ENCODE peak calls at places on chromosomes 16 and 17, in six cellular contexts. One of them, this sample, is unnamed. For H3K79me1, the result is how much of the 10 kb centered on the place peaks cover.

GRCh38 chr17:65058615-65059014 is 2.1 kb upstream of the GNA13 start:
- DNase-seq in H1: no peak
- DNase-seq in mesenchymal stem cell: no peak
- DNase-seq in IMR-90: no peak
- DNase-seq in H9: no peak
- DNase-seq in trophoblast cell: peak
- DNase-seq in this sample: no peak

GRCh38 chr16:85573696-85574641 is 39.2 kb upstream of the GSE1 start:
- DNase-seq in H1: no peak
- DNase-seq in mesenchymal stem cell: peak
- DNase-seq in IMR-90: peak
- DNase-seq in H9: no peak
- DNase-seq in trophoblast cell: peak
- DNase-seq in this sample: no peak

GRCh38 chr16:75272097-75272548 is 20.7 kb upstream of the BCAR1 start:
- DNase-seq in H1: no peak
- DNase-seq in mesenchymal stem cell: peak
- DNase-seq in IMR-90: no peak
- DNase-seq in H9: no peak
- DNase-seq in trophoblast cell: peak
- DNase-seq in this sample: no peak

GRCh38 chr17:49382556-49382955 is 20.5 kb upstream of the ZNF652 start:
- DNase-seq in H1: no peak
- DNase-seq in mesenchymal stem cell: no peak
- DNase-seq in IMR-90: no peak
- DNase-seq in H9: no peak
- DNase-seq in trophoblast cell: no peak
- DNase-seq in this sample: no peak

GRCh38 chr16:7521834-7522233 is 189.2 kb downstream of the RBFOX1 start:
- DNase-seq in H1: no peak
- DNase-seq in mesenchymal stem cell: no peak
- DNase-seq in IMR-90: no peak
- DNase-seq in H9: no peak
- DNase-seq in trophoblast cell: no peak
- DNase-seq in this sample: no peak

GRCh38 chr16:50731130-50731988 is 10.5 kb upstream of the CYLD start:
- DNase-seq in H1: no peak
- DNase-seq in mesenchymal stem cell: no peak
- DNase-seq in IMR-90: no peak
- DNase-seq in H9: no peak
- DNase-seq in trophoblast cell: no peak
- DNase-seq in this sample: no peak

GRCh38 chr16:57648590-57649442 is 19.3 kb upstream of the ADGRG3 start:
- DNase-seq in H1: peak
- DNase-seq in mesenchymal stem cell: peak
- DNase-seq in IMR-90: peak
- DNase-seq in H9: peak
- DNase-seq in trophoblast cell: peak
- DNase-seq in this sample: peak

GRCh38 chr16:57667526-57668258 is 414 bp upstream of the ADGRG3 start:
- DNase-seq in H1: no peak
- DNase-seq in mesenchymal stem cell: peak
- DNase-seq in IMR-90: peak
- DNase-seq in H9: peak
- DNase-seq in trophoblast cell: peak
- DNase-seq in this sample: no peak

GRCh38 chr17:41967141-41967920 is 736 bp downstream of the CNP start:
- DNase-seq in H1: no peak
- DNase-seq in mesenchymal stem cell: no peak
- DNase-seq in IMR-90: no peak
- DNase-seq in H9: no peak
- DNase-seq in trophoblast cell: no peak
- DNase-seq in this sample: no peak

GRCh38 chr17:15782809-15783208 is 50.7 kb downstream of the TBC1D26 start:
- DNase-seq in H1: no peak
- DNase-seq in mesenchymal stem cell: no peak
- DNase-seq in IMR-90: no peak
- DNase-seq in H9: no peak
- DNase-seq in trophoblast cell: no peak
- DNase-seq in this sample: no peak

GRCh38 chr17:78781339-78782304 is at the start of gene CYTH1:
- DNase-seq in H1: no peak
- DNase-seq in mesenchymal stem cell: peak
- DNase-seq in IMR-90: no peak
- DNase-seq in H9: peak
- DNase-seq in trophoblast cell: no peak
- DNase-seq in this sample: peak

GRCh38 chr17:49850772-49851386 is 3.0 kb upstream of the TAC4 start:
- DNase-seq in H1: no peak
- DNase-seq in mesenchymal stem cell: no peak
- DNase-seq in IMR-90: no peak
- DNase-seq in H9: peak
- DNase-seq in trophoblast cell: no peak
- DNase-seq in this sample: no peak

GRCh38 chr16:22229881-22230280 is 23.8 kb downstream of the EEF2K start:
- DNase-seq in H1: no peak
- DNase-seq in mesenchymal stem cell: no peak
- DNase-seq in IMR-90: no peak
- DNase-seq in H9: no peak
- DNase-seq in trophoblast cell: no peak
- DNase-seq in this sample: no peak

GRCh38 chr17:210402-210801 is 29.0 kb upstream of the DOC2B start:
- DNase-seq in H1: no peak
- DNase-seq in mesenchymal stem cell: no peak
- DNase-seq in IMR-90: no peak
- DNase-seq in H9: no peak
- DNase-seq in trophoblast cell: no peak
- DNase-seq in this sample: no peak

DNA sequence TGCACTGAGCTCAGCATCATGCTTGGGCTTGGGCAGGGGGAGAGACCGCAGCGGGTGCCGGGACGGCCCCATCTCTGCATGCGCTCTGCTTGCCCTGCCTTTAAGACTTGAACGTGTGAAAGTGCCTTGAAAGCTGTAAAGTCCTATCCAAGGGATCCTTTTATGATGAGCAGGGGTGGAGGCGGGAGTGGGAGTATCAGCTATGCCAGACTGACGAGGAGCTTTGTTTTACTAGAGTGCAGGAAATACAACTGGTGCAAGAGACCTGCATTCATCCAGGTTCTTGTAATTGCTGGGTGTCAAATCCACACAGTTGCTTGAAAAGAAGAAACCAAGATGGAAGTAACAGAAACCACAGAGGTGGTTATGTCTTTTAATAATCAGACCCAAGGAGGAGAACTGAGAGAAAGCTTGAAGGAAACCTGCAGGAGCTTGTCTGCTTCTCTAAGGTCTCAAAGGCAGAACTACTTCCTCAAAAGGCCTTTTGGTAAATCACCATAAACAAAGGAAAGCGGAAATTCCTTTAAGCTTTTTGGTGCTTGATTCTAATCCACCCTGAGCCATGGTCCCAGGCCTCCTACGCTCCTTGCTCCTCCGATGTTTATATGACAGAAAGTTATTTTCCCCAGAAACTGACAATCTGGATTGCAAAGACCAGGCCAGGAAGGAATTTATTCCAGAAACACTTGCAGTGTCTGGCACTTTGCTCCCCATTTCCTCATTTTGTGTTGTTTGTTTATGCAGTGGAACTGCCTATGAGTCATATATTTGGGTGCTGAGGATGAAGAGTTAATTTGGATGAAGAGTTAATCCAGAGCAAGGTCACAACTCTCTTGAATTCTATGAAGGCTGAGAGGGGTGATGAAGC is 51.3 kb upstream of the FBXO47 start:
- DNase-seq in H1: no peak
- DNase-seq in mesenchymal stem cell: peak
- DNase-seq in IMR-90: no peak
- DNase-seq in H9: no peak
- DNase-seq in trophoblast cell: no peak
- DNase-seq in this sample: no peak
- H3K79me1 ChIP-seq in H1: under half
- H3K79me1 ChIP-seq in mesenchymal stem cell: under half
- H3K79me1 ChIP-seq in IMR-90: under half
- H3K79me1 ChIP-seq in H9: under half
- H3K79me1 ChIP-seq in trophoblast cell: under half
- H3K79me1 ChIP-seq in this sample: under half

DNA sequence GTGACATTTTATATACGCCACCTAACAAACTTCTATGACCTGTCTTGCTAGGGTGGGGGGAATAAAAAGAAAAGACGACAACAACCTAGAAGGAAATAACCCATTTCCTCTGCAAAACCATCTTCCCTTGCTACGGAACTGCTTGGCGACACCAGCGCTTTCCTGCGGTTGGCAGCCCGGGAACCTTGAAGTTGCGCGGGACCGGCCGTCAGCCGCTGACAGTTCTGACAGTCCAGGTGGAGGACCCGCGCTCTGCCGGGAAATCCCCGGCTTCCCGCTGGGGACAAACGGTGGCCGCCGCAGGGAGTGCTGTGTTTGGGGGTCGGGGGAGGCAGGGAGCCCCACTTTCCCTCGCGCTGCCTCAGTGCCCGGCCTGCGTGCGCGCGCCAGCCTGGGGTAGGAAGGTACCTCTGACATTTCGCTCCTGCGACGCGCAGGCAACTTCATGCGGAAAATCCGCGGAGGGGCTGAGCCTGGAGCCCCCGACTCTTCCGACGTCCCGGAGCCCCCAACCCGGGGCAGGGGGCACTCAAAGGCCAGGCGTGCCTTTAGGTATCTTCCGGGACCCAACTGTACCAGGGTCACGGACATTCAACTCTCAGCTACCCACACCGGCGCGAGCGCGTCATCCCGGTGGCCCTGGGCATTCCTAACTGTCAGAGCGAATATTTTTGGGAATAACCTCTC is 516 bp downstream of the SLC16A6 start:
- DNase-seq in H1: no peak
- DNase-seq in mesenchymal stem cell: peak
- DNase-seq in IMR-90: no peak
- DNase-seq in H9: peak
- DNase-seq in trophoblast cell: no peak
- DNase-seq in this sample: no peak
- H2AFZ ChIP-seq in H1: no peak
- H2AFZ ChIP-seq in mesenchymal stem cell: peak
- H2AFZ ChIP-seq in IMR-90: peak
- H2AFZ ChIP-seq in H9: no peak
- H2AFZ ChIP-seq in trophoblast cell: peak
- H2AFZ ChIP-seq in this sample: peak

DNA sequence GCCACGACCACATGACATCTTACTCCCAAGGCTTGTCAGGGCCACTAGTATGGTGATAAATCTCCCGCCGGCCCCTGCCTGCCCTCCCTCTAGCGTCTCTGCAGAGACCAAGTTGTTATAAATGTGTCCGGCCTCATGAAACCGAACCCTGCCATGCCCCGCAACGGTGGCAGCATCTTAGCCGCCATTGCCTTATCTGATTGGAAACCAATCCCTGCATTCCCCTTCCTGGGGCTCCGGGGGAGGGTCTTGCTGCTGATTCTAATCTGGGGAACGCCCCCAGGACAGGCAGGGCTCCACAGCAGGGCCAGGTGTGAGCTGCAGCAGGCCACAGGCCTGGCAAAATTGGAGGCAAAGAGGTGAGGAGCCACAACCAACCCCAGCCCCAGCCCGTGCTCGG is 352.3 kb downstream of the C16orf95 start:
- DNase-seq in H1: no peak
- DNase-seq in mesenchymal stem cell: no peak
- DNase-seq in IMR-90: no peak
- DNase-seq in H9: no peak
- DNase-seq in trophoblast cell: no peak
- DNase-seq in this sample: no peak
- H3K4ac ChIP-seq in H1: no peak
- H3K4ac ChIP-seq in mesenchymal stem cell: no peak
- H3K4ac ChIP-seq in IMR-90: no peak
- H3K4ac ChIP-seq in H9: no peak
- H3K4ac ChIP-seq in trophoblast cell: no peak
- H3K4ac ChIP-seq in this sample: no peak

GRCh38 chr16:87956771-87957279 is 5.6 kb downstream of the BANP start:
- DNase-seq in H1: no peak
- DNase-seq in mesenchymal stem cell: peak
- DNase-seq in IMR-90: peak
- DNase-seq in H9: no peak
- DNase-seq in trophoblast cell: no peak
- DNase-seq in this sample: no peak

GRCh38 chr16:87956169-87956770 is 5.0 kb downstream of the BANP start:
- DNase-seq in H1: no peak
- DNase-seq in mesenchymal stem cell: peak
- DNase-seq in IMR-90: peak
- DNase-seq in H9: no peak
- DNase-seq in trophoblast cell: no peak
- DNase-seq in this sample: peak

GRCh38 chr16:87955302-87956168 is 4.3 kb downstream of the BANP start:
- DNase-seq in H1: no peak
- DNase-seq in mesenchymal stem cell: no peak
- DNase-seq in IMR-90: peak
- DNase-seq in H9: no peak
- DNase-seq in trophoblast cell: no peak
- DNase-seq in this sample: no peak

GRCh38 chr16:87958632-87959031 is 7.4 kb downstream of the BANP start:
- DNase-seq in H1: no peak
- DNase-seq in mesenchymal stem cell: no peak
- DNase-seq in IMR-90: no peak
- DNase-seq in H9: no peak
- DNase-seq in trophoblast cell: no peak
- DNase-seq in this sample: no peak

DNA sequence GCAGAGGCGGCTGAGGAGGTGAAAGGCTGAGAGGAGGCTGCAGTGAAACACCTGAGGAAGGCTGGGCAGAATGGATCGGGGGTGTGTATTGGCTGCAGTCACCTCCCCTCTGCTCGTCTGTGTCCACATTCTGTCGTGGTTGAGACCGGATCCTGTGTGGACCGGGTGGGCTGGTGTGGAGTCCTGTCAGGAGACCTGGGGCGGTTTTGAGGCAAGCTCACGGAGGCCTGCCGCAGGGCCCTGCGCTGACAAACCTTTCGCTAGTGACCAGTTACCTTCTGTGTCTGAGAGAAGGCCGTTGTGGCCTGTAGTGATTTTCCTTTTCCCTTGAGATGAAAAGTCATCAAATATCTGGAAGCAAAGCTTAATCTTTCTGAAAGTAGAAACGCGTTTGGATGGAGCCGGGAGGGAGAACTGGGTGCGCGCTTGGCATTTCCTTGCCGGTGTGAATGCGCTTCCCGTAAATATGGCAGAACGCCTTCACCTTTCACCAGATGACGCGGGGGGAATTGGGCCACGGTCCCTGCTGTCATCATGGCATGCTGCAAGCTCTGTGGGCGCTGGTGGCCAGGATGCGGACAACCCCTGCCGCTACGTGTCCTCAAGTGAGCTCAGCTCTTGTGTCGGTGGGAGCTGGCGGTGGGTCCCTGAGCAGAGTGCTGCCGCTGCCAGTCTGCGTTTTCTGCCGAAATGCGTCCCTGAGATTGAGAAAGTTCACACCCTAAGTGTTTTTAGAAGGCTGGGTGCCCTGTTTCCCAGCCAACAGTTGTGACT is 6.2 kb downstream of the BANP start:
- DNase-seq in H1: no peak
- DNase-seq in mesenchymal stem cell: no peak
- DNase-seq in IMR-90: no peak
- DNase-seq in H9: no peak
- DNase-seq in trophoblast cell: no peak
- DNase-seq in this sample: no peak
- H3K79me1 ChIP-seq in H1: under half
- H3K79me1 ChIP-seq in mesenchymal stem cell: under half
- H3K79me1 ChIP-seq in IMR-90: under half
- H3K79me1 ChIP-seq in H9: under half
- H3K79me1 ChIP-seq in trophoblast cell: under half
- H3K79me1 ChIP-seq in this sample: under half

GRCh38 chr16:53084736-53085538 is 30.1 kb downstream of the CHD9 start:
- DNase-seq in H1: no peak
- DNase-seq in mesenchymal stem cell: no peak
- DNase-seq in IMR-90: no peak
- DNase-seq in H9: no peak
- DNase-seq in trophoblast cell: no peak
- DNase-seq in this sample: no peak
- H2AFZ ChIP-seq in H1: no peak
- H2AFZ ChIP-seq in mesenchymal stem cell: no peak
- H2AFZ ChIP-seq in IMR-90: no peak
- H2AFZ ChIP-seq in H9: no peak
- H2AFZ ChIP-seq in trophoblast cell: no peak
- H2AFZ ChIP-seq in this sample: no peak